ENCODE peak calls at places on chromosomes 1 and 21, in five cellular contexts. I, K, G, Q and S are unnamed samples. For H3K4me1, the result is how much of the 10 kb centered on the place peaks cover.

GRCh38 chr1:94169126-94169525 is 48.2 kb upstream of the ABCA4 start:
- DNase-seq in I (no peak), K (no peak), G (no peak), Q (no peak), S (no peak)

GRCh38 chr1:77834771-77835334 is 53.6 kb upstream of the NEXN start:
- DNase-seq in I (peak), K (peak), G (no peak), Q (no peak), S (no peak)

GRCh38 chr1:169309178-169310166 is 58.1 kb downstream of the NME7 start:
- DNase-seq in I (no peak), K (no peak), G (no peak), Q (no peak), S (no peak)

GRCh38 chr1:165875171-165875570 is 47.8 kb downstream of the UCK2 start:
- DNase-seq in I (no peak), K (no peak), G (peak), Q (peak), S (no peak)

GRCh38 chr1:54362881-54363340 is 43.3 kb downstream of the SSBP3 start:
- DNase-seq in I (no peak), K (no peak), G (no peak), Q (no peak), S (no peak)

GRCh38 chr1:153333902-153334301 is 14.7 kb downstream of the PGLYRP4 start:
- DNase-seq in I (no peak), K (no peak), G (no peak), Q (no peak), S (no peak)

GRCh38 chr1:13960376-13960987 is 260.5 kb downstream of the PRDM2 start:
- DNase-seq in I (peak), K (peak), G (peak), Q (peak), S (peak)

GRCh38 chr1:151340870-151341754 is 5.9 kb downstream of the RFX5 start:
- DNase-seq in I (peak), K (peak), G (peak), Q (peak), S (peak)

GRCh38 chr1:108703939-108704338 is 8.8 kb upstream of the FNDC7 start:
- DNase-seq in I (no peak), K (no peak), G (peak), Q (no peak), S (peak)

GRCh38 chr1:62070384-62071011 is 124.2 kb upstream of the L1TD1 start:
- DNase-seq in I (peak), K (no peak), G (no peak), Q (no peak), S (no peak)

GRCh38 chr1:8349473-8349865 is 31.6 kb downstream of the SLC45A1 start:
- DNase-seq in I (no peak), K (no peak), G (no peak), Q (no peak), S (no peak)

GRCh38 chr1:24859063-24860010 is 70.7 kb downstream of the RUNX3 start:
- DNase-seq in I (no peak), K (no peak), G (no peak), Q (no peak), S (no peak)

GRCh38 chr1:168236836-168237611 is 11.2 kb downstream of the SFT2D2 start:
- DNase-seq in I (no peak), K (peak), G (no peak), Q (no peak), S (no peak)

GRCh38 chr1:147598631-147599361 is 57.5 kb downstream of the BCL9 start:
- DNase-seq in I (no peak), K (peak), G (no peak), Q (peak), S (peak)

GRCh38 chr1:169692766-169693460 is 18.5 kb downstream of the SELL start:
- DNase-seq in I (no peak), K (no peak), G (peak), Q (peak), S (no peak)

GRCh38 chr1:224253721-224254120 is 70.7 kb downstream of the DEGS1 start:
- DNase-seq in I (no peak), K (peak), G (no peak), Q (no peak), S (no peak)

GRCh38 chr1:20073247-20073646 is 3.3 kb downstream of the PLA2G5 start:
- DNase-seq in I (no peak), K (no peak), G (no peak), Q (no peak), S (no peak)

GRCh38 chr1:24694380-24694843 is 50.8 kb upstream of the CLIC4 start:
- DNase-seq in I (no peak), K (peak), G (no peak), Q (no peak), S (no peak)

GRCh38 chr1:230113230-230113604 is 46.2 kb downstream of the GALNT2 start:
- DNase-seq in I (no peak), K (no peak), G (no peak), Q (no peak), S (no peak)

GRCh38 chr21:32190491-32191144 is 88.2 kb downstream of the MIS18A start:
- DNase-seq in I (no peak), K (no peak), G (no peak), Q (peak), S (no peak)

GRCh38 chr21:40049959-40050290 is 182.7 kb downstream of the PCP4 start:
- DNase-seq in I (no peak), K (no peak), G (no peak), Q (no peak), S (no peak)

GRCh38 chr1:242651817-242652216 is 127.3 kb upstream of the PLD5 start:
- DNase-seq in I (no peak), K (no peak), G (no peak), Q (peak), S (no peak)

GRCh38 chr1:18108313-18109057 is 887 bp downstream of the IGSF21 start:
- DNase-seq in I (no peak), K (no peak), G (no peak), Q (no peak), S (no peak)

GRCh38 chr1:237763137-237763536 is 127.6 kb downstream of the ZP4 start:
- DNase-seq in I (no peak), K (no peak), G (no peak), Q (no peak), S (no peak)

GRCh38 chr1:159653201-159653600 is 61.2 kb downstream of the CRP start:
- DNase-seq in I (peak), K (peak), G (no peak), Q (no peak), S (no peak)

GRCh38 chr1:181655756-181656155 is 172.4 kb downstream of the CACNA1E start:
- DNase-seq in I (no peak), K (peak), G (no peak), Q (no peak), S (no peak)

GRCh38 chr1:168365719-168366474 is 85.2 kb downstream of the TBX19 start:
- DNase-seq in I (no peak), K (no peak), G (peak), Q (no peak), S (no peak)

GRCh38 chr21:45869121-45870007 is 112.2 kb upstream of the COL6A1 start:
- DNase-seq in I (no peak), K (peak), G (no peak), Q (no peak), S (no peak)

GRCh38 chr1:2232916-2233438 is 4.9 kb downstream of the SKI start:
- DNase-seq in I (peak), K (no peak), G (no peak), Q (no peak), S (no peak)
- H3K4me3 ChIP-seq in I (no peak), K (peak), G (peak), Q (no peak), S (peak)

DNA sequence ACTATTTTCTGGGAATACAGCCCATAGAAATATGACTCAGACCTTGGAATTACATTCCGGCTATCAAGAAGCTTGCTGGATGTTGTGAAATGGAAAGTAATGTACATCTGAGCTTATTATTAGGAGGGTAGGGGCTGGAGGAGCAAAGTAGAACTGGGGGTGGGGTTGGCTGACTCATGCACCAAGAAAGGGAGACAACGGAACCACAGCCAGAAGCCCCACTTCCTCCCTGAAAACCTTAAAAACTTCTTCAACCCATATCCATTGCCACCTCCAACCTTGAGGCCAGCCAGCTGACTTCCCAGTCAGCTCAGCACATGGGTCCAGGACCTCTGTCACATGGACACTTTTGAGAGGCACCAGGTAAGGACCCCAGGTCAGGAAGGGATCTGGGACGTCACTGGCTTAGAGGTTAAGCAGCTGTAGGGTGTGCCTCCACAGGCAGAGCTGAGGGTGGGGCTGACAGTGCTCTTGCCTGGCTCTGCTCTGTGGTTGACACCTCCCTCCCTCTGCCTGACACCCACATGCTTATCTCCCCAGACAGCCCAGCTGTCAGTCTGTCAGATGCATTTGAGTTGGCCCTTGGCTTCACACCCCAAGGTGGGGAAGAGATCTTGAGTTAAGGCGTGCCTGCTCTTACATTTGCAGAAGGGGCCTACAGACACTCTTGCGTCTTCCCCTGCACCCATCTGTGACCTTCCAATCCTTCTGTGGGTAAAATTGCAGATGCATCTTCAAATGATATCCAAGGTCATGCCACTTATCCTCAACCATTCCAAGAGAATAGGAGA is 5.7 kb upstream of the ZNF683 start:
- DNase-seq in I (peak), K (peak), G (peak), Q (peak), S (peak)
- H3K4me1 ChIP-seq in I (under half), K (under half), G (half or more), Q (under half), S (half or more)

GRCh38 chr1:21859669-21860179 is 47.7 kb downstream of the LDLRAD2 start:
- DNase-seq in I (no peak), K (no peak), G (no peak), Q (no peak), S (no peak)
- H3K27ac ChIP-seq in I (no peak), K (no peak), G (no peak), Q (no peak), S (no peak)

DNA sequence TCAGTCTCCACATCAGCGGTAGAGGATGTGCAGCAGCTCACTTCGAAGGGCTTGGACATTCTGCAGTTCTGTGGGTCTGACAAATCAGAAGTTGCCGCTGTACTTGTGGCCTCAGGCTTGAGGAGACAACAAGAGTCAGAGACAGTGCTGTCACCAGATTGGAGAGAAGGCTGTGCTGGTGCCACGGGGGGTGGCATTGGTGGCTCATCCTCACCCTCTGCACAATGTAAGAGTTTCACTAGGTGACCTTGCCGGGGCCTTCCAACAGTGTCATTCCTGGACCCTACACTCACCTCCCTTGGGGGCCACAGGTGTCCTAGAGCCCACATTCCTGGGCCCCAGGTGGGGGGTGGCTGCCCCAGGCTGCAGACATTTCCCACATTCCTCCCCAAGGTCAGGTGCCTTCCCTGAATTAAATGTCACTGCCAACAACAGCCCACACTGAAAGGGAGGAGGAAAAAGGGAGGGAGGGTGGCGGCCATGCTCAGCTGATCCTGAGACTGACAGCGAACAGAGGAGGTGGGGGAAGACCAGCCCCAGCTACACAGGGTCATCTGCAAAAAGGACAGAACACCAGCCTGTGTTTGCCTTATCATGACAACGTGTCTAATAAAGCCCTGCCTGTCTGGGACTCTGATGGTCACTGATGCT is 46.4 kb downstream of the TMCC2 start:
- DNase-seq in I (no peak), K (no peak), G (no peak), Q (no peak), S (no peak)
- H3K4me3 ChIP-seq in I (no peak), K (no peak), G (no peak), Q (no peak), S (no peak)

DNA sequence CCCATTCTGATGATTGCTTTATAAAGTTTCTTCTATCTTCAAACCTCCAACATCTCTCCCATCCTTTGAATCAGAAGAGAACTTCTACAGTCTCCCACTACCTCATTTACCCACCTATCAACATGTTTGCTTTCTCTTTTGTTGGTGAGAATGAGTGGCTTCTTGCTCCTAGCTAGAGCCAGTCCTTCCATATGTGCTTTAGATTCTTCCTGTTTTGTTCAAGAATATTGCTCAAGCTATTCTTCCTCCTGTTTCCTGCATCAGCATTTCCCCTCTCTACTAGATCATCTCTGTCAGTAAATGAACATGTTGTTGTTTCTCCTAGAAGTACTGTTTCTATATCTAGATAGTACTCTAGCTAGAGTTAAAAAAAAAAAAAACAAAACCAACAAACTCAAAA is 6.3 kb downstream of the ATF6 start:
- DNase-seq in I (peak), K (no peak), G (no peak), Q (no peak), S (no peak)
- H3K4me1 ChIP-seq in I (under half), K (under half), G (half or more), Q (half or more), S (under half)

GRCh38 chr1:200895448-200895799 is 724 bp downstream of the INAVA start:
- DNase-seq in I (no peak), K (no peak), G (no peak), Q (no peak), S (no peak)
- H3K27ac ChIP-seq in I (no peak), K (no peak), G (no peak), Q (no peak), S (no peak)

GRCh38 chr1:2612591-2613365 is 20.0 kb downstream of the MMEL1 start:
- DNase-seq in I (no peak), K (no peak), G (no peak), Q (no peak), S (no peak)

GRCh38 chr1:2610036-2610720 is 22.6 kb downstream of the MMEL1 start:
- DNase-seq in I (no peak), K (no peak), G (no peak), Q (no peak), S (no peak)

GRCh38 chr1:2609271-2610035 is 22.9 kb downstream of the PRXL2B start:
- DNase-seq in I (no peak), K (no peak), G (no peak), Q (no peak), S (no peak)

GRCh38 chr1:2611621-2612437 is 21.0 kb downstream of the MMEL1 start:
- DNase-seq in I (no peak), K (no peak), G (no peak), Q (no peak), S (no peak)

GRCh38 chr1:2611034-2611501 is 21.7 kb downstream of the MMEL1 start:
- DNase-seq in I (peak), K (no peak), G (no peak), Q (no peak), S (no peak)
- H3K4me3 ChIP-seq in I (no peak), K (no peak), G (no peak), Q (no peak), S (no peak)

DNA sequence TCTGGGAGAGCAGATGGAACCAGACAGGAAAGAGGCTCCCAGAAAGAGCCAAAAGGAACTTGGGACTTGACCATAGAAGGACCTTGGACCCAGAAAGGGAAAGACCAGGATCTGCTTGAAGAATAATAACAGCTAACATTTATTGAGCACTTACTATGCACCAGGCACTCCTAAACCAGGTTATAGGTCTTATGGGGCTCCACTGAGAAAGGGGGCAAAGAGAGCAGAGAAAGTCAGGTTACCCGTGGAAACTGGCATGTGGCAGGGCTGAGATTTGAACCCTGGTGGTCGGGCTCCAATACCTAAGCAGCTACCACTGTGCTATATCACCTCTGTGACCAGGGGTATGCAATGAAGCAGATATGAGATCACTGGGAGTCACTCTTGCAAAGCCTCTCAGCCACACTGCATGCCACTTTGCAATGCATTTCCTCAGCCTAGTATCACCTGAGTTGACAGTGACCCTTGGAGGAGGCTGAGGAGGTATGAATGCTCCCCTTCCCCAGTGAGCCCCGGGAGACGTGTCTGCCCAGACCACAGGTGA is 37.8 kb downstream of the HSPG2 start:
- DNase-seq in I (no peak), K (no peak), G (no peak), Q (no peak), S (no peak)
- H3K4me1 ChIP-seq in I (half or more), K (under half), G (under half), Q (under half), S (under half)